ENCODE peak calls at places on chromosome 11, in five cellular contexts. One of them, this sample, is unnamed.

GRCh38 chr11:106988151-106988806 is 30.0 kb downstream of the GUCY1A2 start:
- DNase-seq in mesothelial cell of epicardium: no peak
- DNase-seq in naive thymus-derived CD4-positive, alpha-beta T cell: no peak
- DNase-seq in NCI-H1417: no peak
- DNase-seq in NCI-H748 treated with DMSO at 0.1 percent for 48 hours: no peak
- DNase-seq in this sample: no peak

GRCh38 chr11:624705-625635 is at the start of gene CDHR5:
- DNase-seq in mesothelial cell of epicardium: no peak
- DNase-seq in NCI-H1417: no peak
- DNase-seq in NCI-H748 treated with DMSO at 0.1 percent for 48 hours: no peak
- DNase-seq in naive thymus-derived CD4-positive, alpha-beta T cell: no peak
- DNase-seq in this sample: no peak

GRCh38 chr11:78449866-78450265 is 32.2 kb upstream of the GAB2 start:
- DNase-seq in NCI-H748 treated with DMSO at 0.1 percent for 48 hours: no peak
- DNase-seq in NCI-H1417: no peak
- DNase-seq in mesothelial cell of epicardium: no peak
- DNase-seq in naive thymus-derived CD4-positive, alpha-beta T cell: no peak
- DNase-seq in this sample: no peak

GRCh38 chr11:4211991-4212390 is 117.4 kb downstream of the RRM1 start:
- DNase-seq in NCI-H1417: no peak
- DNase-seq in NCI-H748 treated with DMSO at 0.1 percent for 48 hours: no peak
- DNase-seq in mesothelial cell of epicardium: no peak
- DNase-seq in naive thymus-derived CD4-positive, alpha-beta T cell: no peak
- DNase-seq in this sample: no peak

GRCh38 chr11:18726040-18726439 is at the start of gene IGSF22:
- DNase-seq in mesothelial cell of epicardium: no peak
- DNase-seq in naive thymus-derived CD4-positive, alpha-beta T cell: no peak
- DNase-seq in NCI-H748 treated with DMSO at 0.1 percent for 48 hours: no peak
- DNase-seq in NCI-H1417: no peak
- DNase-seq in this sample: no peak

GRCh38 chr11:2890466-2891241 is 5.1 kb upstream of the CDKN1C start:
- DNase-seq in NCI-H748 treated with DMSO at 0.1 percent for 48 hours: no peak
- DNase-seq in naive thymus-derived CD4-positive, alpha-beta T cell: no peak
- DNase-seq in NCI-H1417: peak
- DNase-seq in mesothelial cell of epicardium: no peak
- DNase-seq in this sample: peak

GRCh38 chr11:15580056-15580774 is 465.5 kb downstream of the INSC start:
- DNase-seq in naive thymus-derived CD4-positive, alpha-beta T cell: no peak
- DNase-seq in mesothelial cell of epicardium: no peak
- DNase-seq in NCI-H748 treated with DMSO at 0.1 percent for 48 hours: no peak
- DNase-seq in NCI-H1417: no peak
- DNase-seq in this sample: no peak

GRCh38 chr11:5131584-5132335 is 6.4 kb downstream of the OR52A5 start:
- DNase-seq in mesothelial cell of epicardium: no peak
- DNase-seq in NCI-H1417: no peak
- DNase-seq in NCI-H748 treated with DMSO at 0.1 percent for 48 hours: no peak
- DNase-seq in naive thymus-derived CD4-positive, alpha-beta T cell: no peak
- DNase-seq in this sample: no peak

GRCh38 chr11:131037873-131038272 is 121.6 kb upstream of the SNX19 start:
- DNase-seq in NCI-H748 treated with DMSO at 0.1 percent for 48 hours: no peak
- DNase-seq in mesothelial cell of epicardium: no peak
- DNase-seq in naive thymus-derived CD4-positive, alpha-beta T cell: no peak
- DNase-seq in NCI-H1417: no peak
- DNase-seq in this sample: no peak

GRCh38 chr11:11038339-11039248 is 180.7 kb upstream of the ZBED5 start:
- DNase-seq in mesothelial cell of epicardium: no peak
- DNase-seq in NCI-H1417: peak
- DNase-seq in naive thymus-derived CD4-positive, alpha-beta T cell: no peak
- DNase-seq in NCI-H748 treated with DMSO at 0.1 percent for 48 hours: no peak
- DNase-seq in this sample: no peak

GRCh38 chr11:134270250-134270714 is 5.9 kb upstream of the GLB1L3 start:
- DNase-seq in naive thymus-derived CD4-positive, alpha-beta T cell: no peak
- DNase-seq in NCI-H1417: peak
- DNase-seq in mesothelial cell of epicardium: no peak
- DNase-seq in NCI-H748 treated with DMSO at 0.1 percent for 48 hours: no peak
- DNase-seq in this sample: no peak

GRCh38 chr11:107184936-107185335 is 166.7 kb upstream of the GUCY1A2 start:
- DNase-seq in naive thymus-derived CD4-positive, alpha-beta T cell: no peak
- DNase-seq in NCI-H1417: no peak
- DNase-seq in mesothelial cell of epicardium: no peak
- DNase-seq in NCI-H748 treated with DMSO at 0.1 percent for 48 hours: no peak
- DNase-seq in this sample: no peak

GRCh38 chr11:70298243-70298915 is 27.9 kb downstream of the PPFIA1 start:
- DNase-seq in NCI-H1417: no peak
- DNase-seq in naive thymus-derived CD4-positive, alpha-beta T cell: no peak
- DNase-seq in NCI-H748 treated with DMSO at 0.1 percent for 48 hours: no peak
- DNase-seq in mesothelial cell of epicardium: no peak
- DNase-seq in this sample: no peak

GRCh38 chr11:19714387-19715363 is 2.0 kb downstream of the NAV2 start:
- DNase-seq in NCI-H748 treated with DMSO at 0.1 percent for 48 hours: no peak
- DNase-seq in mesothelial cell of epicardium: no peak
- DNase-seq in naive thymus-derived CD4-positive, alpha-beta T cell: no peak
- DNase-seq in NCI-H1417: no peak
- DNase-seq in this sample: no peak

GRCh38 chr11:11580012-11580411 is 41.8 kb downstream of the GALNT18 start:
- DNase-seq in naive thymus-derived CD4-positive, alpha-beta T cell: no peak
- DNase-seq in mesothelial cell of epicardium: no peak
- DNase-seq in NCI-H1417: no peak
- DNase-seq in NCI-H748 treated with DMSO at 0.1 percent for 48 hours: no peak
- DNase-seq in this sample: no peak

GRCh38 chr11:34300571-34301295 is 57.1 kb downstream of the ABTB2 start:
- DNase-seq in NCI-H748 treated with DMSO at 0.1 percent for 48 hours: no peak
- DNase-seq in naive thymus-derived CD4-positive, alpha-beta T cell: no peak
- DNase-seq in NCI-H1417: no peak
- DNase-seq in mesothelial cell of epicardium: no peak
- DNase-seq in this sample: no peak

GRCh38 chr11:34977039-34977906 is 60.9 kb downstream of the PDHX start:
- DNase-seq in mesothelial cell of epicardium: no peak
- DNase-seq in NCI-H748 treated with DMSO at 0.1 percent for 48 hours: no peak
- DNase-seq in NCI-H1417: no peak
- DNase-seq in naive thymus-derived CD4-positive, alpha-beta T cell: no peak
- DNase-seq in this sample: no peak

GRCh38 chr11:116454020-116454645 is 318.7 kb downstream of the BUD13 start:
- DNase-seq in naive thymus-derived CD4-positive, alpha-beta T cell: no peak
- DNase-seq in NCI-H1417: peak
- DNase-seq in mesothelial cell of epicardium: no peak
- DNase-seq in NCI-H748 treated with DMSO at 0.1 percent for 48 hours: no peak
- DNase-seq in this sample: peak